ENCODE peak calls at places on chromosomes 2 and 18, in four cellular contexts. One of them, this sample, is unnamed.

GRCh38 chr2:55063226-55063625 is 13.0 kb upstream of the RTN4 start:
- DNase-seq in chondrocyte: no peak
- DNase-seq in IMR-90: no peak
- DNase-seq in Peyer's patch: no peak
- DNase-seq in this sample: no peak

GRCh38 chr2:145851730-145852129 is 1331.8 kb upstream of the ZEB2 start:
- DNase-seq in IMR-90: no peak
- DNase-seq in Peyer's patch: no peak
- DNase-seq in chondrocyte: no peak
- DNase-seq in this sample: no peak

GRCh38 chr2:146820672-146821071 is 1024.2 kb upstream of the ACVR2A start:
- DNase-seq in chondrocyte: no peak
- DNase-seq in IMR-90: peak
- DNase-seq in Peyer's patch: no peak
- DNase-seq in this sample: no peak

GRCh38 chr2:159187095-159187494 is 99.4 kb downstream of the WDSUB1 start:
- DNase-seq in chondrocyte: no peak
- DNase-seq in IMR-90: peak
- DNase-seq in Peyer's patch: no peak
- DNase-seq in this sample: no peak

GRCh38 chr2:210302326-210302725 is 12.6 kb downstream of the MYL1 start:
- DNase-seq in IMR-90: no peak
- DNase-seq in Peyer's patch: no peak
- DNase-seq in chondrocyte: no peak
- DNase-seq in this sample: no peak

GRCh38 chr2:218569661-218570500 is 1.2 kb downstream of the CNOT9 start:
- DNase-seq in chondrocyte: no peak
- DNase-seq in IMR-90: peak
- DNase-seq in Peyer's patch: peak
- DNase-seq in this sample: no peak

GRCh38 chr18:6414723-6415362 is at the start of gene L3MBTL4:
- DNase-seq in IMR-90: no peak
- DNase-seq in Peyer's patch: peak
- DNase-seq in chondrocyte: no peak
- DNase-seq in this sample: no peak

GRCh38 chr2:200901459-200902072 is 12.4 kb downstream of the NIF3L1 start:
- DNase-seq in IMR-90: peak
- DNase-seq in Peyer's patch: peak
- DNase-seq in chondrocyte: no peak
- DNase-seq in this sample: no peak

GRCh38 chr18:74139888-74140287 is 7.7 kb downstream of the FBXO15 start:
- DNase-seq in chondrocyte: no peak
- DNase-seq in IMR-90: peak
- DNase-seq in Peyer's patch: no peak
- DNase-seq in this sample: no peak

GRCh38 chr2:181458881-181459280 is 1.7 kb downstream of the ITGA4 start:
- DNase-seq in IMR-90: no peak
- DNase-seq in Peyer's patch: no peak
- DNase-seq in chondrocyte: no peak
- DNase-seq in this sample: no peak

GRCh38 chr2:233832869-233833812 is 21.2 kb downstream of the HJURP start:
- DNase-seq in IMR-90: peak
- DNase-seq in chondrocyte: peak
- DNase-seq in Peyer's patch: peak
- DNase-seq in this sample: no peak

GRCh38 chr2:28038722-28039121 is 148.2 kb downstream of the BABAM2 start:
- DNase-seq in IMR-90: no peak
- DNase-seq in chondrocyte: no peak
- DNase-seq in Peyer's patch: no peak
- DNase-seq in this sample: no peak

DNA sequence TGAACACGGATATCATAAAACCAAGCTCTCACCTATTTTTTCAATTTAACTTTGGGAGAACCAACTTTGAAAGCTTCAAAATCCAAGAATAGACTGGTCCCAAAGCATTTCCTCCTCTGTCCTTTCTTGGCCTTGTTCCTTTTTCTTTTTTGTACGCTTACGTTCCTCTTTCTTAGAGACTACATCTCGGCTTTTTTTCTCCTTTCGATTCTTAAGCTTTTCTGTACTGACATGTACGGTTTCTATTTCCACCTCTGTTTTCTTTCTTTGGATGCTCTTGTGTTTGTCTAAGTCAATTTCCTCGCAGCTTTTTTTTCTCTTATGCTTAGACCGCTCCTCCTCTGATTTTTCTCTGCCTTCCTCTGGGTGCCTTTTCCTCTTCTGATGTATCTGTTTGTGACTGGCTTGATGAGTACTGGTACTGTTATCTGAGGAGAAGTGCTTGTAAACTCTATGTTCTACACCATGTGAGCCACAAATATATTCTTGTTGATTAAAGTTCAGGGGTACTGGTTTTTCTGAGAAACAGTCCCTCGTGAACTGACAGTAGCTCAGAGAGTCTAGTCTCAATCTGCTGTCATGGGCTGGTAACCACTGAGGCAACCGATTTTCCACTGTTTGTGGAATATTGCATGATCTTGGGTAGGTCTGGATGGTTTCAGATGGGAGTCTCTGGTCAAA is 11.5 kb upstream of the RNU2-63P start:
- DNase-seq in chondrocyte: no peak
- DNase-seq in Peyer's patch: no peak
- DNase-seq in IMR-90: no peak
- DNase-seq in this sample: no peak
- TF ChIP-seq CTCF in chondrocyte: no peak
- TF ChIP-seq CTCF in Peyer's patch: no peak
- TF ChIP-seq CTCF in IMR-90: no peak
- TF ChIP-seq CTCF in this sample: no peak

GRCh38 chr2:235937526-235937925 is 230.7 kb downstream of the GBX2 start:
- DNase-seq in chondrocyte: no peak
- DNase-seq in Peyer's patch: peak
- DNase-seq in IMR-90: no peak
- DNase-seq in this sample: no peak

GRCh38 chr2:235935773-235936172 is 232.4 kb downstream of the GBX2 start:
- DNase-seq in chondrocyte: no peak
- DNase-seq in IMR-90: no peak
- DNase-seq in Peyer's patch: peak
- DNase-seq in this sample: no peak

GRCh38 chr2:235935071-235935470 is 233.1 kb downstream of the GBX2 start:
- DNase-seq in Peyer's patch: no peak
- DNase-seq in chondrocyte: no peak
- DNase-seq in IMR-90: no peak
- DNase-seq in this sample: no peak

GRCh38 chr2:235937092-235937491 is 231.1 kb downstream of the GBX2 start:
- DNase-seq in chondrocyte: no peak
- DNase-seq in Peyer's patch: peak
- DNase-seq in IMR-90: no peak
- DNase-seq in this sample: no peak

GRCh38 chr2:235936493-235936892 is 231.7 kb downstream of the GBX2 start:
- DNase-seq in IMR-90: no peak
- DNase-seq in chondrocyte: no peak
- DNase-seq in Peyer's patch: peak
- DNase-seq in this sample: no peak
- TF ChIP-seq CTCF in IMR-90: peak
- TF ChIP-seq CTCF in chondrocyte: peak
- TF ChIP-seq CTCF in Peyer's patch: peak
- TF ChIP-seq CTCF in this sample: no peak

GRCh38 chr2:241218131-241219029 is 29.9 kb downstream of the ANO7 start:
- DNase-seq in IMR-90: peak
- DNase-seq in chondrocyte: peak
- DNase-seq in Peyer's patch: peak
- DNase-seq in this sample: peak
- TF ChIP-seq CTCF in IMR-90: peak
- TF ChIP-seq CTCF in chondrocyte: peak
- TF ChIP-seq CTCF in Peyer's patch: peak
- TF ChIP-seq CTCF in this sample: no peak

GRCh38 chr2:26033270-26033768 is 565 bp upstream of the RAB10 start:
- DNase-seq in Peyer's patch: no peak
- DNase-seq in chondrocyte: peak
- DNase-seq in IMR-90: peak
- DNase-seq in this sample: no peak
- TF ChIP-seq CTCF in Peyer's patch: no peak
- TF ChIP-seq CTCF in chondrocyte: peak
- TF ChIP-seq CTCF in IMR-90: no peak
- TF ChIP-seq CTCF in this sample: no peak

GRCh38 chr2:74138952-74139323 is 8.8 kb downstream of the BOLA3 start:
- DNase-seq in chondrocyte: no peak
- DNase-seq in Peyer's patch: no peak
- DNase-seq in IMR-90: no peak
- DNase-seq in this sample: no peak
- TF ChIP-seq CTCF in chondrocyte: peak
- TF ChIP-seq CTCF in Peyer's patch: no peak
- TF ChIP-seq CTCF in IMR-90: no peak
- TF ChIP-seq CTCF in this sample: no peak

DNA sequence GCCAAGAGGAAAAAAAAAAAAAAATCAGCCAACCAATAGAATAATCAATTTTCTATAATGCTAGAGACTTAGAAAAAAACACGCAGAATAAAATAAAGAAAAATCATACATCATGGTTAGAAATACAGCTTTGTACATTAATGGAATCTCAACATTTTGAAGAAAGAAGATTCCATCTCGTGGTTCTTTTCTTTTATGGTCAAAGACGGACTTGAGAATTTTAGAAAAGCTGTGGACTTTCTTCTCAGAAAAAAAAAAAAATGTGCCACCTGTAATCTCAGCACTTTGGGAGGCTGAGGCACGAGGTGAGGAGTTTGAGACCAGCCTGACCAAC is 41.8 kb upstream of the ATIC start:
- DNase-seq in Peyer's patch: no peak
- DNase-seq in IMR-90: no peak
- DNase-seq in chondrocyte: no peak
- DNase-seq in this sample: no peak
- TF ChIP-seq CTCF in Peyer's patch: no peak
- TF ChIP-seq CTCF in IMR-90: no peak
- TF ChIP-seq CTCF in chondrocyte: peak
- TF ChIP-seq CTCF in this sample: peak

DNA sequence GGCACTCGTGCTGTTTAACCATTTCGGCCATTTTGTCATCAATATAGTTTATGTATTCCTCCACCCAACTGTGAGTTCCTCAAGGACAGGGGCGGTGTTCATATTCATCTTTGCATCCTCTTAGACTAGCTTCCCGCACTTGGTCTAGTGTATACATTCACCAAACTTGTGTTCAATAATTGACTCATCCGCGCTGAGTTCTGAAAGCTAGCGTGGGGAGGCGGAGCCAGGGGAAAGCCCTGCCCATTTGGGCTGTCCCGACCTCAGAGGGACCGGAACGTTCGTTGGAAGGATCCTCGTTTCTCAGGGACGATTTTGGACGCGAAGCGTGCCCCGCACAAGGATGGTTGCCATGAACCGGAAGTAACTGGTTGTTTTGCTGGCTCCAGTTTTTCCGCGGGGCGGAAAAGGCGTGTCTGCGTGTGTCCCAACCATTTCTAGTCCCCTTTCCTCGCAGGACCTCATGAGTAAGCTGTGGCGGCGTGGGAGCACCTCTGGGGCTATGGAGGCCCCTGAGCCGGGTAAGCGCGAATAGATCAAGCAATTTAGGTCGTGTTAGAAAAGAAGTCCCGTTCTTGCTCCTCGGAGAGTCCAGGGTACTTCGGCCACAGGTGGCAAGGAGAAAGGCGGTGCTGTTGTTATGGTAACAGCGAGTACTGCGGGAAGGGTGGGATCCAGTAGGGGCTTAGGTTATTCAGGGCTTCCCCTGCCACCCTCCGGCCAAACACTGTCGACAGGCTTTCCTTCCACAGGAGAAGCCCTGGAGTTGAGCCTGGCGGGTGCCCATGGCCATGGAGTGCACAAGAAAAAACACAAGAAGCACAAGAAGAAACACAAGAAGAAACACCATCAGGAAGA is at the start of gene INO80B:
- DNase-seq in Peyer's patch: peak
- DNase-seq in IMR-90: peak
- DNase-seq in chondrocyte: peak
- DNase-seq in this sample: peak
- TF ChIP-seq CTCF in Peyer's patch: no peak
- TF ChIP-seq CTCF in IMR-90: no peak
- TF ChIP-seq CTCF in chondrocyte: no peak
- TF ChIP-seq CTCF in this sample: no peak